ENCODE peak calls at places on chromosomes 3 and 15, in four cellular contexts. F is suprapubic skin, E is HepG2, Q is endothelial cell of umbilical vein. M is an unnamed sample.

GRCh38 chr3:11632564-11632963 is 11.2 kb downstream of the VGLL4 start:
- DNase-seq in Q (no peak), E (no peak), F (no peak), M (no peak)

GRCh38 chr3:107430214-107431047 is 53.2 kb downstream of the CCDC54 start:
- DNase-seq in E (no peak), Q (no peak), F (no peak), M (no peak)

GRCh38 chr15:69929905-69930630 is 167.6 kb downstream of the TLE3 start:
- DNase-seq in E (no peak), F (no peak), Q (no peak), M (peak; percentile 39)

GRCh38 chr3:23756206-23756840 is 49.4 kb upstream of the UBE2E1 start:
- DNase-seq in F (no peak), Q (no peak), E (no peak), M (no peak)

GRCh38 chr15:36622247-36622795 is 42.9 kb downstream of the CDIN1 start:
- DNase-seq in Q (no peak), E (no peak), F (no peak), M (no peak)

GRCh38 chr3:188212308-188212969 is 58.5 kb downstream of the LPP start:
- DNase-seq in Q (no peak), E (peak; percentile 80), F (no peak), M (peak; percentile 95)

GRCh38 chr3:171231361-171231760 is 204.8 kb upstream of the SLC2A2 start:
- DNase-seq in F (no peak), Q (no peak), E (no peak), M (no peak)

GRCh38 chr3:100893590-100893989 is 99.6 kb downstream of the ABI3BP start:
- DNase-seq in Q (peak; percentile 74), E (peak; percentile 3), F (no peak), M (no peak)

GRCh38 chr15:55289011-55289572 is 521 bp downstream of the RAB27A start:
- DNase-seq in F (no peak), E (peak; percentile 21), Q (peak; percentile 35), M (no peak)

GRCh38 chr3:16550305-16550675 is 36.8 kb upstream of the RFTN1 start:
- DNase-seq in Q (no peak), E (no peak), F (no peak), M (peak; percentile 62)

GRCh38 chr3:20846081-20846480 is 660.1 kb upstream of the SGO1 start:
- DNase-seq in Q (no peak), F (no peak), E (no peak), M (no peak)

GRCh38 chr15:65758242-65758641 is 33.9 kb downstream of the DENND4A start:
- DNase-seq in E (no peak), Q (no peak), F (no peak), M (no peak)

GRCh38 chr3:52531636-52532516 is 1.8 kb downstream of the NT5DC2 start:
- DNase-seq in F (peak; percentile 78), Q (no peak), E (no peak), M (no peak)

GRCh38 chr3:128334086-128334650 is 132.5 kb downstream of the DNAJB8 start:
- DNase-seq in E (no peak), F (no peak), Q (no peak), M (no peak)

GRCh38 chr3:4712109-4712508 is 219.0 kb downstream of the ITPR1 start:
- DNase-seq in Q (no peak), F (no peak), E (no peak), M (no peak)

GRCh38 chr15:59885832-59886231 is 118.3 kb upstream of the FOXB1 start:
- DNase-seq in E (no peak), F (no peak), Q (no peak), M (no peak)

GRCh38 chr15:29883126-29883525 is 60.9 kb upstream of the TJP1 start:
- DNase-seq in Q (no peak), E (no peak), F (no peak), M (no peak)

GRCh38 chr15:32733276-32733675 is 15.5 kb downstream of the GREM1 start:
- DNase-seq in Q (no peak), F (no peak), E (no peak), M (no peak)

GRCh38 chr15:68644088-68644904 is 65.5 kb downstream of the CORO2B start:
- DNase-seq in Q (no peak), E (no peak), F (no peak), M (no peak)

DNA sequence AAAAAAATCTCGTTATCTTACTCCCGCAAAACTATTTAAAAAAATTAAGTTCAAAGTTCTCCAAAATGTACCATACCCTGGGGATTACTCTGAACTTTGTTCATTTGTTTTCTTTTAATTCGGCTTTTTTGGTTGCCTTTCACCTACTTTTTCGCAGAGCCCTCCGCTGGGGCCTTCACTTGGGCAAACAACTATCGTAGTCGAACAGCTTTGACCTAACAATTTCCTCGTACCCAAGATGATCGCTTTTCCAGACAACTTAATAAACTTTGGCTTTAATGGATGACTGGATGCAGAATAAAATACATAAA is 2.7 kb downstream of the HDDC3 start:
- DNase-seq in F (no peak), E (no peak), Q (no peak), M (no peak)
- H3K27ac ChIP-seq in F (peak overlapping the region; percentile 82), E (peak overlapping the region; percentile 96), Q (peak overlapping the region; percentile 67), M (peak overlapping the region; percentile 94)

GRCh38 chr3:39754549-39754948 is 54.9 kb upstream of the MYRIP start:
- DNase-seq in F (no peak), Q (no peak), E (no peak), M (no peak)

GRCh38 chr3:39752751-39753150 is 56.7 kb upstream of the MYRIP start:
- DNase-seq in E (no peak), Q (peak; percentile 38), F (no peak), M (no peak)

GRCh38 chr3:39753361-39753760 is 56.0 kb upstream of the MYRIP start:
- DNase-seq in Q (no peak), F (no peak), E (no peak), M (no peak)

GRCh38 chr3:39750677-39751076 is 58.7 kb upstream of the MYRIP start:
- DNase-seq in Q (peak; percentile 30), F (no peak), E (no peak), M (no peak)

DNA sequence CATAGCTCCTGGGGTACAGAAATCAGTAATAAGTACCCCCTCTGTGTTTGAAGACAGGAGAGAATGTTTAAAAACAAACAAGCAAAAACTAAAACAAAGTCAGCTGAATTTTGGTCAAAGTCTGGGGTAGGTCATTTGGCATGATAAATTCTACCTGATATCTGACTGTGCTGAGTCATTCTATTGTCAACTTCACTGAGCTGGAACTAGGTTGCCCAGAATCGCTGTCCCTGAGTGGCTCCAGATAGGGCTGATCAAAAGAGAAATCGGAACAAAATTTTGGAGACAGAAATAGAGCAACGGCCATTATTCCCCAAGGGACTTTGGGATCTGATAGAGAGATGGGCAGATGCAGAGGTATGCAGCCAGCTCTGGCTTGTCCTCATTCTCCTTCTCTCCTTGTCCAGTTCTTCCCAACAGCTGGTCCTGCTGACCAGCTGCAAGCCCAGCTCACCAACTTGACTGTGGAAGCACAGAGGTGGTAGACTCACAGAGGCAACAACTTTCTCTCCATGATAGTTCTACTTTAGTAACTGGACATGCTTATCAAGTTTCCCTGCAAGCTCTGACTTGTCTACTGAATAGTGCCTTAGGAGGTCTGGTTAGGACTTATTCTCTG is 57.3 kb upstream of the MYRIP start:
- DNase-seq in Q (peak; percentile 44), F (no peak), E (no peak), M (no peak)
- H3K4me3 ChIP-seq in Q (no peak overlapping the region), F (no peak overlapping the region), E (no peak overlapping the region), M (no peak overlapping the region)

DNA sequence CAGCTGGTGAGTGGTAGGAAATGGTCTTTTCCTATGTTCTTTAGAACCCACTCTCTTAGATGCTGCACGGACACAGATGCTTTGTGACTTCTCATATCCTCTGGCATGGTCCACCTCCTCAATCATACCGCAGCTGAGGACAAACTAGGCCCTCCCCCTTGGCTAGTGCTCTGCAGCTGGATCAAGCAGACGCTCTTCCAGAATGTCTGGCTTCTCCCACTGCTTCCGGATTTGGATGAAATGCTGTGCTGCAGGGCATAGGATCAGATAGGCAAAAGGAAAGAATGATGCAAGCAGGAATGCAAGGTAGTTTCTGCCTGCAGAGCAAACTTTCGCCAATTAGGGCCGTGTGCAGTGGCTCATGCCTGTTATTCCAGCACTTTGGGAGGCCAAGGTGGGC is 75.7 kb upstream of the SLC4A7 start:
- DNase-seq in F (no peak), E (no peak), Q (peak; percentile 99), M (no peak)
- TF ChIP-seq POLR2AphosphoS5 in F (no peak), E (no peak), Q (peak; percentile 83), M (peak; percentile 27)

GRCh38 chr15:66816201-66816600 is 114.2 kb downstream of the SMAD6 start:
- DNase-seq in Q (no peak), E (no peak), F (no peak), M (no peak)

GRCh38 chr15:66819084-66819483 is 117.0 kb downstream of the SMAD6 start:
- DNase-seq in F (peak; percentile 57), Q (no peak), E (no peak), M (no peak)

GRCh38 chr15:66820474-66821258 is 118.6 kb downstream of the SMAD6 start:
- DNase-seq in E (no peak), Q (no peak), F (peak; percentile 61), M (no peak)

GRCh38 chr15:66809664-66810063 is 107.6 kb downstream of the SMAD6 start:
- DNase-seq in E (no peak), F (no peak), Q (no peak), M (no peak)

GRCh38 chr15:66815322-66815721 is 113.3 kb downstream of the SMAD6 start:
- DNase-seq in Q (peak; percentile 53), E (no peak), F (no peak), M (no peak)
- H3K27ac ChIP-seq in Q (no peak overlapping the region), E (no peak overlapping the region), F (no peak overlapping the region), M (no peak overlapping the region)

GRCh38 chr15:79307251-79307650 is 3.7 kb upstream of the TMED3 start:
- DNase-seq in Q (no peak), E (no peak), F (no peak), M (no peak)
- H3K4me3 ChIP-seq in Q (no peak overlapping the region), E (no peak overlapping the region), F (no peak overlapping the region), M (no peak overlapping the region)

GRCh38 chr3:142618917-142619401 is 22.8 kb downstream of the PLS1 start:
- DNase-seq in Q (peak; percentile 66), E (peak; percentile 3), F (no peak), M (no peak)
- TF ChIP-seq POLR2AphosphoS5 in Q (no peak), E (no peak), F (no peak), M (no peak)

GRCh38 chr3:149382518-149382917 is 5.1 kb upstream of the TM4SF1 start:
- DNase-seq in E (no peak), Q (no peak), F (no peak), M (no peak)
- H3K27ac ChIP-seq in E (peak overlapping the region; percentile 100), Q (no peak overlapping the region), F (no peak overlapping the region), M (no peak overlapping the region)

DNA sequence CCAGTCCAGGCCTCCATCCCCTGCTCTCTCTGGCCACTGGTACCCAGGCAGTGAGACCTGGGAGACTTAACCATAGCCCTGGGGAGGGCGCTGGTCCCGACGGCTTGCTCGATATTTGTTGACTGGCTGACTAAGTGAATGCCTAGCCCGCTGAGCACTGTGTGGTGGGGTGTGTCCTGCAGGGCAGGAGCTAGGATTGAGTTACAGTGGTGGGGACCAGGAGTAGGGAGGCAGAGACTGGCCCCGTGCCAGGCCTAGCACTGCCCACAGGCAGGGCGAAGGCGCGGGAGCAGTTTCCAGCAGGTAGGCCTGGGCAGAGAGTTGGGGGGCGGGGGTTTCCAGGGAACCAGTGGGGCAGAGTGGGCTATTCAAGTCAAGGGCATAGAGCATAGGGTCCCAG is at the start of gene VILL:
- DNase-seq in F (peak; percentile 78), E (no peak), Q (no peak), M (no peak)
- H3K4me3 ChIP-seq in F (no peak within 1 kb of the TSS), E (no peak within 1 kb of the TSS), Q (no peak within 1 kb of the TSS), M (no peak within 1 kb of the TSS)

GRCh38 chr3:138470687-138471086 is 36.3 kb downstream of the ESYT3 start:
- DNase-seq in Q (no peak), E (no peak), F (no peak), M (peak; percentile 90)
- TF ChIP-seq POLR2AphosphoS5 in Q (no peak), E (no peak), F (no peak), M (no peak)

M was measured in esophagus muscularis mucosa.